ENCODE peak calls at places on chromosomes 13 and 19, in six cellular contexts. One of them, this sample, is unnamed.

GRCh38 chr13:32228330-32229041 is 86.7 kb downstream of the ZAR1L start:
- DNase-seq in HFFc6: peak
- DNase-seq in PC-3: peak
- DNase-seq in astrocyte of the cerebellum: no peak
- DNase-seq in AG10803: peak
- DNase-seq in adrenal gland: no peak
- DNase-seq in this sample: peak

GRCh38 chr19:55085923-55086715 is 10.4 kb downstream of the EPS8L1 start:
- DNase-seq in PC-3: no peak
- DNase-seq in astrocyte of the cerebellum: no peak
- DNase-seq in AG10803: no peak
- DNase-seq in HFFc6: no peak
- DNase-seq in adrenal gland: no peak
- DNase-seq in this sample: no peak

GRCh38 chr13:49356224-49356623 is 87.6 kb downstream of the CAB39L start:
- DNase-seq in AG10803: peak
- DNase-seq in HFFc6: peak
- DNase-seq in adrenal gland: no peak
- DNase-seq in astrocyte of the cerebellum: peak
- DNase-seq in PC-3: peak
- DNase-seq in this sample: peak

GRCh38 chr19:21463449-21464105 is 41.8 kb upstream of the ZNF429 start:
- DNase-seq in HFFc6: no peak
- DNase-seq in AG10803: no peak
- DNase-seq in adrenal gland: peak
- DNase-seq in PC-3: peak
- DNase-seq in astrocyte of the cerebellum: no peak
- DNase-seq in this sample: no peak

GRCh38 chr19:16306728-16307402 is 17.8 kb upstream of the KLF2 start:
- DNase-seq in astrocyte of the cerebellum: no peak
- DNase-seq in PC-3: no peak
- DNase-seq in AG10803: no peak
- DNase-seq in HFFc6: no peak
- DNase-seq in adrenal gland: no peak
- DNase-seq in this sample: no peak

GRCh38 chr13:105436946-105437345 is 1098.5 kb downstream of the EFNB2 start:
- DNase-seq in HFFc6: no peak
- DNase-seq in AG10803: no peak
- DNase-seq in astrocyte of the cerebellum: no peak
- DNase-seq in PC-3: no peak
- DNase-seq in adrenal gland: no peak
- DNase-seq in this sample: no peak

GRCh38 chr19:6312018-6312417 is 21.4 kb downstream of the ACER1 start:
- DNase-seq in AG10803: no peak
- DNase-seq in astrocyte of the cerebellum: no peak
- DNase-seq in PC-3: peak
- DNase-seq in adrenal gland: no peak
- DNase-seq in HFFc6: no peak
- DNase-seq in this sample: no peak

GRCh38 chr13:73825143-73825542 is 309.1 kb downstream of the KLF12 start:
- DNase-seq in PC-3: no peak
- DNase-seq in adrenal gland: no peak
- DNase-seq in HFFc6: no peak
- DNase-seq in astrocyte of the cerebellum: no peak
- DNase-seq in AG10803: no peak
- DNase-seq in this sample: no peak

GRCh38 chr13:87954116-87954515 is 282.9 kb downstream of the SLITRK5 start:
- DNase-seq in HFFc6: no peak
- DNase-seq in adrenal gland: no peak
- DNase-seq in AG10803: no peak
- DNase-seq in PC-3: peak
- DNase-seq in astrocyte of the cerebellum: no peak
- DNase-seq in this sample: peak

GRCh38 chr13:36807616-36808015 is 11.4 kb upstream of the RFXAP start:
- DNase-seq in PC-3: peak
- DNase-seq in astrocyte of the cerebellum: no peak
- DNase-seq in adrenal gland: no peak
- DNase-seq in HFFc6: no peak
- DNase-seq in AG10803: no peak
- DNase-seq in this sample: no peak

GRCh38 chr13:80755925-80756324 is 415.0 kb upstream of the SPRY2 start:
- DNase-seq in AG10803: no peak
- DNase-seq in astrocyte of the cerebellum: no peak
- DNase-seq in HFFc6: no peak
- DNase-seq in adrenal gland: no peak
- DNase-seq in PC-3: no peak
- DNase-seq in this sample: no peak

GRCh38 chr13:98592353-98592740 is 15.4 kb upstream of the STK24 start:
- DNase-seq in AG10803: no peak
- DNase-seq in adrenal gland: no peak
- DNase-seq in astrocyte of the cerebellum: no peak
- DNase-seq in HFFc6: no peak
- DNase-seq in PC-3: no peak
- DNase-seq in this sample: no peak

GRCh38 chr13:98599502-98600328 is 22.8 kb upstream of the STK24 start:
- DNase-seq in adrenal gland: no peak
- DNase-seq in astrocyte of the cerebellum: no peak
- DNase-seq in AG10803: peak
- DNase-seq in HFFc6: no peak
- DNase-seq in PC-3: no peak
- DNase-seq in this sample: no peak

GRCh38 chr13:98595134-98595533 is 18.2 kb upstream of the STK24 start:
- DNase-seq in adrenal gland: no peak
- DNase-seq in HFFc6: no peak
- DNase-seq in astrocyte of the cerebellum: no peak
- DNase-seq in AG10803: no peak
- DNase-seq in PC-3: no peak
- DNase-seq in this sample: no peak

DNA sequence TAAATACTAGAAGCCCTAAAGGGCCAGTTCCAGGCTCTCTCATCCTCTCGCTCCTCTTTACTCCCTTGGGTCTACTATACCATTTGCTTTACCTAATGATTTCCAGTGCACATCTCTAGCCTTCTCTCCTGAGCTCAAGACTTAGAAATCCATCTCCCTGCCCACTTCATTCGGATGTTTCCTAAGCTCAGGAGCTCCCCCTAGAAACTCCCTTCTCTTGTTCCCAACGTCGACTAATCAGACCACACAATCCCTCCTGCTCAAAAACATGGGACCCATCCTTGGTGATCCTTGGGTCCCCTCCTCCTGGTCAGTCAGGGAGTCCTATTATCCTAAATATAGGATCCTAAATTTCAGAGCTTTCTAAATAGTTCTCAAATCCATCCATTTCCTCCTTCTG is 21.1 kb upstream of the STK24 start:
- DNase-seq in adrenal gland: no peak
- DNase-seq in PC-3: no peak
- DNase-seq in AG10803: no peak
- DNase-seq in astrocyte of the cerebellum: no peak
- DNase-seq in HFFc6: no peak
- DNase-seq in this sample: peak
- TF ChIP-seq CTCF in adrenal gland: peak
- TF ChIP-seq CTCF in PC-3: no peak
- TF ChIP-seq CTCF in AG10803: peak
- TF ChIP-seq CTCF in astrocyte of the cerebellum: no peak
- TF ChIP-seq CTCF in HFFc6: peak
- TF ChIP-seq CTCF in this sample: peak

DNA sequence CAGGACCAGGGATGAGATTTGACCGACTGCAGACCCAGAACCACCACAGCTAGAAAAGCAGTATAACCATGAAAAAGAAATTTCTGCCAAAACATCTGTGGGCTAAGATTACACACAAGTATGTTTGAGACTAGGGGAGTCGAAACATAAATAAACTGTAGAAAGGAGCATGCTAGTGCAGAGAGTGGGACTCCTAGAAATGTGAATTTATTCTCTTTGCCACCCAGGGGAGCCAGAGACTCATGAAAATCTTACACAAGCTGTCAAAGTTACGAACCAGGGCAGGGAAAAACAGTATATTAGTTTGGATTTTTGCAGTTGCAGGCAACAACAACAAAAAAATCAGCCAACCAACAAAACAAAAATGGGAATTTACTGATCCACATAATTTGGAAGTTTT is 12.3 kb upstream of the HSPH1 start:
- DNase-seq in HFFc6: peak
- DNase-seq in astrocyte of the cerebellum: peak
- DNase-seq in adrenal gland: no peak
- DNase-seq in AG10803: peak
- DNase-seq in PC-3: peak
- DNase-seq in this sample: peak
- TF ChIP-seq CTCF in HFFc6: no peak
- TF ChIP-seq CTCF in astrocyte of the cerebellum: peak
- TF ChIP-seq CTCF in adrenal gland: no peak
- TF ChIP-seq CTCF in AG10803: peak
- TF ChIP-seq CTCF in PC-3: peak
- TF ChIP-seq CTCF in this sample: peak

DNA sequence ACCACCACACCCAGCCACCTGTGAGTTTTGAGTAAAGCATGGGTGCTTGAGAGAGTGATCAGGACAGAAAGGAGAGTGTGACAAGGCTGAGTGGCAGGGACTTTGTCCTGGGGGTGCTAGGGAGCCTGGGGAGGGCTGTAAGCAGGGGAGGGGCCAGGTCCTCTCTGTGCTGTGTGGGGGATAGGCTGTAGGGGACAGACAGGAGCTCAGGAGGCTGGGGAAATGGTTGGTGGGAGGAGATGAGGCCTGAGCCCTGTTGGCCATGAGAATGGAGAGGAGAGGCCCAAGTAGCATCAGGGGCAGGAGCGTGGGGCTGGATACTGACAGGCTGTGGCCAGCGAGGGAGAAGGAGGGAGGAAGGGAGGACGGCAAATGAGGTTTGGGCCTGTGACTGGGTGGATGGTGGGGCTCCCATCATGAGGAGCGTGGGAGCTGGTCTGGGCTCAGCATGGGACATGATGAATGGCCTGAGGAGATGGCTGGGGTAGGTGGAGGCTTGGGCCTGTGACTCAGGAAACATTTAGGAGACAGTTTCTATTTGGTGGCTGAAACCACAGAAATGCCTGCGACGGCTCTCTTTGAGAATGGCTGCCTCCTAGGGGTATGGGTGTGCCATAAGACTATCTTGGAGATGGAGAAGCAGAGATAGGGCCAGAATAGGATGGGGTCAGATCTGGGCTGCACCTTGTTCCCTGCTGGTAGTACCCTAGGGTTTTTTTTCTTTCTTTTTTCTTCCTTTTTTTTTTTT is 25.0 kb downstream of the GRIN2D start:
- DNase-seq in AG10803: peak
- DNase-seq in astrocyte of the cerebellum: no peak
- DNase-seq in HFFc6: peak
- DNase-seq in adrenal gland: no peak
- DNase-seq in PC-3: peak
- DNase-seq in this sample: peak
- TF ChIP-seq CTCF in AG10803: peak
- TF ChIP-seq CTCF in astrocyte of the cerebellum: peak
- TF ChIP-seq CTCF in HFFc6: no peak
- TF ChIP-seq CTCF in adrenal gland: no peak
- TF ChIP-seq CTCF in PC-3: peak
- TF ChIP-seq CTCF in this sample: no peak

GRCh38 chr19:8071912-8072311 is 19.4 kb downstream of the CCL25 start:
- DNase-seq in AG10803: no peak
- DNase-seq in adrenal gland: no peak
- DNase-seq in astrocyte of the cerebellum: no peak
- DNase-seq in PC-3: no peak
- DNase-seq in HFFc6: no peak
- DNase-seq in this sample: no peak
- TF ChIP-seq CTCF in AG10803: no peak
- TF ChIP-seq CTCF in adrenal gland: no peak
- TF ChIP-seq CTCF in astrocyte of the cerebellum: no peak
- TF ChIP-seq CTCF in PC-3: no peak
- TF ChIP-seq CTCF in HFFc6: no peak
- TF ChIP-seq CTCF in this sample: no peak

GRCh38 chr13:109009756-109010155 is 380.3 kb downstream of the MYO16 start:
- DNase-seq in AG10803: no peak
- DNase-seq in adrenal gland: no peak
- DNase-seq in HFFc6: no peak
- DNase-seq in PC-3: no peak
- DNase-seq in astrocyte of the cerebellum: no peak
- DNase-seq in this sample: no peak

GRCh38 chr13:109012115-109012514 is 382.7 kb downstream of the MYO16 start:
- DNase-seq in PC-3: no peak
- DNase-seq in adrenal gland: no peak
- DNase-seq in astrocyte of the cerebellum: no peak
- DNase-seq in AG10803: no peak
- DNase-seq in HFFc6: no peak
- DNase-seq in this sample: no peak

GRCh38 chr13:109010912-109011311 is 381.5 kb downstream of the MYO16 start:
- DNase-seq in AG10803: no peak
- DNase-seq in HFFc6: no peak
- DNase-seq in PC-3: no peak
- DNase-seq in adrenal gland: no peak
- DNase-seq in astrocyte of the cerebellum: no peak
- DNase-seq in this sample: no peak

DNA sequence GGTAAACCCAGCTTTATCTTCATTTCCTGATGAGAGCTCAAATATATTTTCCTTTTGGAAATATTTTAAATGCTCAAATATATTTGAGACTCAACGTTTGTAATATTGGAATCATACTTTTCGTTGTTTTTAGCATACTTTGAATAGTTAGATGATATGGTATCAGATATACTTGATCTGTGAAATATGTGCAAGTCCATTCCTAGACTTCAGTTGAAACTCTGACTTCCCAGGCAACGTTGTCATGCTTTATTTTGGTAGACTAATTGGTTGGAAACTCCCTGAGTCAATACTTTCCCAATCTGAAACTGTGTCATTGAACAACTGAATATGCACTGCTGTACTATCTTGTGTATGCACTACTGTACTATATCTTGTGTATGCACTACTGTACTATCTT is 378.5 kb downstream of the MYO16 start:
- DNase-seq in HFFc6: no peak
- DNase-seq in adrenal gland: no peak
- DNase-seq in PC-3: no peak
- DNase-seq in astrocyte of the cerebellum: no peak
- DNase-seq in AG10803: no peak
- DNase-seq in this sample: no peak
- TF ChIP-seq CTCF in HFFc6: no peak
- TF ChIP-seq CTCF in adrenal gland: no peak
- TF ChIP-seq CTCF in PC-3: no peak
- TF ChIP-seq CTCF in astrocyte of the cerebellum: no peak
- TF ChIP-seq CTCF in AG10803: no peak
- TF ChIP-seq CTCF in this sample: no peak

DNA sequence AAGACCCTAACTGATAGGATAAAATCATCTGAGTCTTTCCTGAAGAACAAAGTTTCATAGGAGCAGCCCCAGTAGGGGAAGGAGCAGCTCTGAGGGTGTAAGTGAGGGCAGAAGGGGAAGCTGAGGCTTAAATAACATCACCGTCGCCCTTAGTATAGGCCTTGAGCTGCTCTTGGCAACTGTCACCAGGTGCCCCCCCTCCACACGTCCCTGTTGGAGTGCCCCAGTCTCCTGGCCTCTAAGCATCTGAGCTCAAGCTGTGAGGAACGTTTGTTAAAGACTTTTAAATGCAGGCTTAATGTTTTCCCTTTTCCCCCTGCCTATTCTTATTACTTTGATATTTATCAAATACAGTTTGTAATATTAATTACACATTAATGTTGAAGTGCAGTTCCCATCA is 170.6 kb downstream of the ZIC5 start:
- DNase-seq in HFFc6: no peak
- DNase-seq in adrenal gland: no peak
- DNase-seq in astrocyte of the cerebellum: no peak
- DNase-seq in PC-3: no peak
- DNase-seq in AG10803: no peak
- DNase-seq in this sample: no peak
- TF ChIP-seq CTCF in HFFc6: no peak
- TF ChIP-seq CTCF in adrenal gland: no peak
- TF ChIP-seq CTCF in astrocyte of the cerebellum: no peak
- TF ChIP-seq CTCF in PC-3: no peak
- TF ChIP-seq CTCF in AG10803: no peak
- TF ChIP-seq CTCF in this sample: no peak

This sample was measured in fibroblast of mammary gland.